ENCODE peak calls at places on chromosomes 11 and 22, in ten cellular contexts. S is naive thymus-derived CD4-positive, alpha-beta T cell; J is neuronal stem cell; F is stimulated activated CD4-positive, alpha-beta T cell treated with anti-CD3 and anti-CD28 coated beads, Interleukin-1b, Interleukin-23, amount 100 ng/mL, for 4 hours; C is AG04450; R is T-cell; P is naive thymus-derived CD8-positive, alpha-beta T cell; A is MCF 10A; N is kidney epithelial cell; K is occipital lobe. U is an unnamed sample.
A peak's percentile ranks its signal among the peaks of the same experiment; 100 is the strongest.

GRCh38 chr11:114321621-114322257 is 25.5 kb downstream of the NNMT start:
- DNase-seq in S (no peak), J (no peak), F (no peak), C (peak; percentile 61), R (no peak), P (no peak), A (no peak), N (peak; percentile 80), K (no peak), U (no peak)

GRCh38 chr11:69553416-69554357 is 72.2 kb downstream of the LINC01488 start:
- DNase-seq in S (no peak), J (no peak), F (no peak), C (no peak), R (no peak), P (no peak), A (no peak), N (no peak), K (no peak), U (no peak)

GRCh38 chr11:6755303-6755952 is 16.3 kb downstream of the OR2AG2 start:
- DNase-seq in S (peak; percentile 42), J (peak; percentile 44), F (no peak), C (no peak), R (peak; percentile 9), P (peak; percentile 22), A (peak; percentile 58), N (no peak), K (no peak), U (no peak)

GRCh38 chr22:29096736-29097669 is 24.2 kb downstream of the KREMEN1 start:
- DNase-seq in S (no peak), J (no peak), F (no peak), C (no peak), R (no peak), P (no peak), A (peak; percentile 37), N (no peak), K (no peak), U (no peak)

GRCh38 chr11:110053848-110054414 is 39.3 kb upstream of the ZC3H12C start:
- DNase-seq in S (no peak), J (no peak), F (no peak), C (no peak), R (no peak), P (no peak), A (no peak), N (no peak), K (no peak), U (no peak)

GRCh38 chr11:3866206-3866605 is 10.7 kb downstream of the STIM1 start:
- DNase-seq in S (no peak), J (no peak), F (no peak), C (no peak), R (no peak), P (no peak), A (no peak), N (no peak), K (no peak), U (no peak)

GRCh38 chr11:17014774-17015638 is 792 bp upstream of the PLEKHA7 start:
- DNase-seq in S (peak; percentile 18), J (peak; percentile 32), F (peak; percentile 7), C (no peak), R (no peak), P (peak; percentile 9), A (peak; percentile 72), N (peak; percentile 51), K (no peak), U (peak; percentile 37)

GRCh38 chr11:125955856-125956255 is 10.0 kb downstream of the VSIG10L2 start:
- DNase-seq in S (no peak), J (no peak), F (no peak), C (no peak), R (no peak), P (no peak), A (no peak), N (no peak), K (no peak), U (no peak)

GRCh38 chr11:35040221-35040942 is 98.6 kb upstream of the CD44 start:
- DNase-seq in S (peak; percentile 67), J (no peak), F (no peak), C (no peak), R (peak; percentile 46), P (peak; percentile 34), A (peak; percentile 92), N (no peak), K (no peak), U (peak; percentile 58)

GRCh38 chr11:61418136-61418535 is 11.6 kb downstream of the CPSF7 start:
- DNase-seq in S (no peak), J (no peak), F (no peak), C (no peak), R (no peak), P (no peak), A (no peak), N (peak; percentile 7), K (no peak), U (no peak)

GRCh38 chr22:50531546-50532352 is 1.9 kb upstream of the TYMP start:
- DNase-seq in S (no peak), J (no peak), F (peak; percentile 66), C (no peak), R (peak; percentile 45), P (peak; percentile 71), A (peak; percentile 77), N (no peak), K (no peak), U (peak; percentile 87)

GRCh38 chr11:118067006-118067405 is 9.9 kb upstream of the TMPRSS4 start:
- DNase-seq in S (no peak), J (no peak), F (no peak), C (no peak), R (no peak), P (no peak), A (no peak), N (no peak), K (no peak), U (no peak)

GRCh38 chr11:43825217-43825816 is 55.3 kb upstream of the ALKBH3 start:
- DNase-seq in S (no peak), J (no peak), F (no peak), C (no peak), R (no peak), P (no peak), A (peak; percentile 66), N (no peak), K (no peak), U (peak; percentile 16)

GRCh38 chr11:3933165-3933628 is 77.7 kb downstream of the STIM1 start:
- DNase-seq in S (no peak), J (no peak), F (no peak), C (no peak), R (no peak), P (no peak), A (no peak), N (no peak), K (no peak), U (no peak)

GRCh38 chr11:92166335-92166734 is 58.3 kb upstream of the FAT3 start:
- DNase-seq in S (no peak), J (no peak), F (no peak), C (no peak), R (no peak), P (no peak), A (no peak), N (no peak), K (no peak), U (no peak)

GRCh38 chr11:96316869-96317268 is 26.1 kb downstream of the MAML2 start:
- DNase-seq in S (no peak), J (no peak), F (no peak), C (no peak), R (no peak), P (no peak), A (no peak), N (no peak), K (no peak), U (no peak)

GRCh38 chr11:10075141-10075540 is 218.9 kb downstream of the SBF2 start:
- DNase-seq in S (no peak), J (no peak), F (no peak), C (no peak), R (no peak), P (no peak), A (no peak), N (no peak), K (no peak), U (no peak)

GRCh38 chr11:119134389-119134978 is 13.1 kb downstream of the HINFP start:
- DNase-seq in S (no peak), J (no peak), F (no peak), C (no peak), R (no peak), P (no peak), A (peak; percentile 18), N (no peak), K (no peak), U (no peak)

GRCh38 chr11:121933694-121934093 is 182.3 kb downstream of the BLID start:
- DNase-seq in S (no peak), J (no peak), F (no peak), C (no peak), R (no peak), P (no peak), A (peak; percentile 63), N (no peak), K (no peak), U (no peak)

GRCh38 chr11:44320289-44320973 is 10.5 kb upstream of the ALX4 start:
- DNase-seq in S (no peak), J (no peak), F (no peak), C (no peak), R (no peak), P (no peak), A (no peak), N (no peak), K (no peak), U (no peak)

GRCh38 chr11:112163875-112164521 is at the start of gene IL18:
- DNase-seq in S (no peak), J (no peak), F (no peak), C (no peak), R (no peak), P (no peak), A (peak; percentile 88), N (no peak), K (no peak), U (no peak)

GRCh38 chr11:68125164-68125563 is 4.0 kb upstream of the CHKA start:
- DNase-seq in S (no peak), J (no peak), F (no peak), C (no peak), R (no peak), P (no peak), A (no peak), N (no peak), K (no peak), U (no peak)

GRCh38 chr11:132866783-132867545 is 665.3 kb downstream of the OPCML start:
- DNase-seq in S (no peak), J (no peak), F (no peak), C (no peak), R (no peak), P (no peak), A (peak; percentile 30), N (peak; percentile 29), K (no peak), U (no peak)

GRCh38 chr11:76652989-76653673 is 17.4 kb downstream of the LRRC32 start:
- DNase-seq in S (no peak), J (no peak), F (no peak), C (no peak), R (no peak), P (no peak), A (no peak), N (no peak), K (no peak), U (no peak)

GRCh38 chr22:26916236-26916635 is 258.8 kb downstream of the MIAT start:
- DNase-seq in S (no peak), J (no peak), F (no peak), C (no peak), R (no peak), P (no peak), A (no peak), N (no peak), K (no peak), U (no peak)

GRCh38 chr11:10261821-10262220 is 32.2 kb downstream of the SBF2 start:
- DNase-seq in S (no peak), J (no peak), F (no peak), C (no peak), R (no peak), P (no peak), A (no peak), N (no peak), K (no peak), U (no peak)

GRCh38 chr11:75422248-75423231 is 10.5 kb downstream of the KLHL35 start:
- DNase-seq in S (no peak), J (no peak), F (no peak), C (no peak), R (no peak), P (no peak), A (no peak), N (no peak), K (no peak), U (no peak)

GRCh38 chr22:22421392-22421791 is 87.2 kb downstream of the ZNF280B start:
- DNase-seq in S (no peak), J (no peak), F (no peak), C (no peak), R (no peak), P (no peak), A (no peak), N (no peak), K (no peak), U (no peak)

U was measured in T-helper 2 cell.